ENCODE peak calls at places on chromosomes 12 and 14, in five cellular contexts. One of them, this sample, is unnamed. For H3K4me1, the result is how much of the 10 kb centered on the place peaks cover.

GRCh38 chr14:91339076-91339475 is 78.5 kb downstream of the CCDC88C start:
- DNase-seq in endothelial cell of umbilical vein: no peak
- DNase-seq in fibroblast of lung: no peak
- DNase-seq in H1: no peak
- DNase-seq in MM.1S: no peak
- DNase-seq in this sample: no peak

GRCh38 chr12:104498211-104498801 is 41.6 kb downstream of the CHST11 start:
- DNase-seq in endothelial cell of umbilical vein: no peak
- DNase-seq in fibroblast of lung: peak
- DNase-seq in H1: no peak
- DNase-seq in MM.1S: no peak
- DNase-seq in this sample: peak

GRCh38 chr14:67440513-67440912 is 28.5 kb upstream of the PLEK2 start:
- DNase-seq in endothelial cell of umbilical vein: no peak
- DNase-seq in fibroblast of lung: no peak
- DNase-seq in H1: no peak
- DNase-seq in MM.1S: no peak
- DNase-seq in this sample: no peak

GRCh38 chr14:20679907-20680306 is 4.5 kb upstream of the RNASE4 start:
- DNase-seq in endothelial cell of umbilical vein: peak
- DNase-seq in fibroblast of lung: no peak
- DNase-seq in H1: no peak
- DNase-seq in MM.1S: peak
- DNase-seq in this sample: no peak

GRCh38 chr12:47767197-47767724 is 5.8 kb upstream of the SLC48A1 start:
- DNase-seq in endothelial cell of umbilical vein: peak
- DNase-seq in fibroblast of lung: no peak
- DNase-seq in H1: no peak
- DNase-seq in MM.1S: peak
- DNase-seq in this sample: no peak

GRCh38 chr12:117045175-117045997 is 53.8 kb downstream of the TESC start:
- DNase-seq in endothelial cell of umbilical vein: no peak
- DNase-seq in fibroblast of lung: no peak
- DNase-seq in H1: no peak
- DNase-seq in MM.1S: no peak
- DNase-seq in this sample: no peak

GRCh38 chr12:50387487-50387886 is 8.9 kb downstream of the FAM186A start:
- DNase-seq in endothelial cell of umbilical vein: no peak
- DNase-seq in fibroblast of lung: no peak
- DNase-seq in H1: no peak
- DNase-seq in MM.1S: no peak
- DNase-seq in this sample: no peak

GRCh38 chr14:64763801-64764511 is 59.7 kb downstream of the PLEKHG3 start:
- DNase-seq in endothelial cell of umbilical vein: peak
- DNase-seq in fibroblast of lung: peak
- DNase-seq in H1: no peak
- DNase-seq in MM.1S: no peak
- DNase-seq in this sample: peak

GRCh38 chr12:75658826-75659823 is 147.7 kb upstream of the KRR1 start:
- DNase-seq in endothelial cell of umbilical vein: peak
- DNase-seq in fibroblast of lung: peak
- DNase-seq in H1: no peak
- DNase-seq in MM.1S: no peak
- DNase-seq in this sample: peak

GRCh38 chr14:75972729-75973480 is 8.9 kb downstream of the TGFB3 start:
- DNase-seq in endothelial cell of umbilical vein: no peak
- DNase-seq in fibroblast of lung: no peak
- DNase-seq in H1: no peak
- DNase-seq in MM.1S: no peak
- DNase-seq in this sample: no peak

GRCh38 chr12:89339531-89339930 is 12.8 kb downstream of the DUSP6 start:
- DNase-seq in endothelial cell of umbilical vein: no peak
- DNase-seq in fibroblast of lung: no peak
- DNase-seq in H1: no peak
- DNase-seq in MM.1S: no peak
- DNase-seq in this sample: no peak

GRCh38 chr12:96749978-96750377 is 157.1 kb upstream of the NEDD1 start:
- DNase-seq in endothelial cell of umbilical vein: no peak
- DNase-seq in fibroblast of lung: no peak
- DNase-seq in H1: peak
- DNase-seq in MM.1S: no peak
- DNase-seq in this sample: no peak

GRCh38 chr12:55019784-55020183 is at the start of gene NEUROD4:
- DNase-seq in endothelial cell of umbilical vein: peak
- DNase-seq in fibroblast of lung: peak
- DNase-seq in H1: peak
- DNase-seq in MM.1S: peak
- DNase-seq in this sample: peak

GRCh38 chr12:2688381-2688881 is 106.3 kb upstream of the FKBP4 start:
- DNase-seq in endothelial cell of umbilical vein: no peak
- DNase-seq in fibroblast of lung: no peak
- DNase-seq in H1: no peak
- DNase-seq in MM.1S: no peak
- DNase-seq in this sample: no peak

GRCh38 chr14:86057018-86057667 is 527.2 kb downstream of the FLRT2 start:
- DNase-seq in endothelial cell of umbilical vein: peak
- DNase-seq in fibroblast of lung: peak
- DNase-seq in H1: no peak
- DNase-seq in MM.1S: peak
- DNase-seq in this sample: no peak

GRCh38 chr14:102039157-102039556 is 47.7 kb downstream of the HSP90AA1 start:
- DNase-seq in endothelial cell of umbilical vein: no peak
- DNase-seq in fibroblast of lung: no peak
- DNase-seq in H1: no peak
- DNase-seq in MM.1S: no peak
- DNase-seq in this sample: no peak

GRCh38 chr12:68559246-68559645 is 51.5 kb upstream of the RAP1B start:
- DNase-seq in endothelial cell of umbilical vein: peak
- DNase-seq in fibroblast of lung: peak
- DNase-seq in H1: no peak
- DNase-seq in MM.1S: no peak
- DNase-seq in this sample: peak

GRCh38 chr12:5889381-5890047 is 55.5 kb downstream of the ANO2 start:
- DNase-seq in endothelial cell of umbilical vein: no peak
- DNase-seq in fibroblast of lung: no peak
- DNase-seq in H1: no peak
- DNase-seq in MM.1S: no peak
- DNase-seq in this sample: no peak

GRCh38 chr12:75705749-75706719 is 194.6 kb upstream of the KRR1 start:
- DNase-seq in endothelial cell of umbilical vein: peak
- DNase-seq in fibroblast of lung: peak
- DNase-seq in H1: no peak
- DNase-seq in MM.1S: no peak
- DNase-seq in this sample: peak

DNA sequence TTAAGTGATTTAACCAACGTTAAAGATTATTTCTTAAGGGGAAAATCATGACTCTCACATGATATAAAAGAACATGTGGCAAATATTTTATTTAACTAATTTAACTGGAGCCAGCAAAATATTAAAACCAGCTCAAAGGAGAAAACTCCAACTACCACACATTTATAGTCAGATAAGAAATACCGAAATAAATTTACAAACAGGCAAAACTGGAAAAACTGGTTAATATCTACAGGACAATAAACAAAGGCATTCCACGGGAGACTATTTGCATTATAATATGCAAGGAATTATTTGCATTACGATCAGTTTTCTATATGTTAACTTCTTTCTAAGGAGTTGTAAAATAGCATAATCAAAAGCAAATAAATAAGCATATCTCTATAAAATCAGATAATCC is 13.8 kb upstream of the BCL2L14 start:
- DNase-seq in endothelial cell of umbilical vein: no peak
- DNase-seq in fibroblast of lung: no peak
- DNase-seq in H1: no peak
- DNase-seq in MM.1S: no peak
- DNase-seq in this sample: no peak
- H3K9ac ChIP-seq in endothelial cell of umbilical vein: no peak
- H3K9ac ChIP-seq in fibroblast of lung: no peak
- H3K9ac ChIP-seq in H1: no peak
- H3K9ac ChIP-seq in MM.1S: no peak
- H3K9ac ChIP-seq in this sample: no peak

GRCh38 chr14:37791384-37792036 is 196.1 kb downstream of the TTC6 start:
- DNase-seq in endothelial cell of umbilical vein: no peak
- DNase-seq in fibroblast of lung: no peak
- DNase-seq in H1: no peak
- DNase-seq in MM.1S: no peak
- DNase-seq in this sample: no peak

GRCh38 chr14:37792124-37792523 is 196.7 kb downstream of the TTC6 start:
- DNase-seq in endothelial cell of umbilical vein: no peak
- DNase-seq in fibroblast of lung: no peak
- DNase-seq in H1: no peak
- DNase-seq in MM.1S: no peak
- DNase-seq in this sample: no peak

GRCh38 chr14:37787879-37788494 is 192.6 kb downstream of the TTC6 start:
- DNase-seq in endothelial cell of umbilical vein: no peak
- DNase-seq in fibroblast of lung: no peak
- DNase-seq in H1: no peak
- DNase-seq in MM.1S: no peak
- DNase-seq in this sample: no peak
- H3K4me1 ChIP-seq in endothelial cell of umbilical vein: under half
- H3K4me1 ChIP-seq in fibroblast of lung: under half
- H3K4me1 ChIP-seq in H1: under half
- H3K4me1 ChIP-seq in MM.1S: under half
- H3K4me1 ChIP-seq in this sample: under half

GRCh38 chr12:64571346-64571745 is 38.9 kb upstream of the RASSF3 start:
- DNase-seq in endothelial cell of umbilical vein: no peak
- DNase-seq in fibroblast of lung: no peak
- DNase-seq in H1: no peak
- DNase-seq in MM.1S: peak
- DNase-seq in this sample: no peak

GRCh38 chr12:64572241-64572640 is 38.1 kb upstream of the RASSF3 start:
- DNase-seq in endothelial cell of umbilical vein: no peak
- DNase-seq in fibroblast of lung: no peak
- DNase-seq in H1: no peak
- DNase-seq in MM.1S: no peak
- DNase-seq in this sample: no peak

GRCh38 chr12:64577046-64577445 is 33.2 kb upstream of the RASSF3 start:
- DNase-seq in endothelial cell of umbilical vein: no peak
- DNase-seq in fibroblast of lung: no peak
- DNase-seq in H1: no peak
- DNase-seq in MM.1S: no peak
- DNase-seq in this sample: no peak

GRCh38 chr12:64578556-64578955 is 31.7 kb upstream of the RASSF3 start:
- DNase-seq in endothelial cell of umbilical vein: no peak
- DNase-seq in fibroblast of lung: no peak
- DNase-seq in H1: no peak
- DNase-seq in MM.1S: no peak
- DNase-seq in this sample: no peak

DNA sequence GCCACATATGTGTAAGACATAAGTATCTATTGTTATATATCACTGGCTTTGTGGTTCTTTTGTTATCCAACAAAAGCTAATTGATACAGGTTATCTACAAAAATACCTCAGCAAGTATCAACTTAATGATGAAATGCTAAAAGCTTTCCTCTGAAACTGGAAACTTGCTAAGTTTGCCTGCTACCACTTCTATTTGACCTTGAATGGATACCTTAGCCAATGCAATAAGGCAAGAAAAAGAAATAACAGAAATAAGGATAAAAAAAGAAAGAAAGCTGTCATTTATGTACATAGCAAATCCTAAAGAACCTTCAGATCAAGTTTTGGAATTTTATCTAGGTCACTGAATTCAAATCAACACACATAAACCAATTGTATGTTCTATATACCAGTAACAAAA is 35.5 kb upstream of the RASSF3 start:
- DNase-seq in endothelial cell of umbilical vein: no peak
- DNase-seq in fibroblast of lung: no peak
- DNase-seq in H1: no peak
- DNase-seq in MM.1S: no peak
- DNase-seq in this sample: no peak
- TF ChIP-seq CTCF in endothelial cell of umbilical vein: no peak
- TF ChIP-seq CTCF in fibroblast of lung: no peak
- TF ChIP-seq CTCF in H1: no peak
- TF ChIP-seq CTCF in MM.1S: no peak
- TF ChIP-seq CTCF in this sample: no peak

DNA sequence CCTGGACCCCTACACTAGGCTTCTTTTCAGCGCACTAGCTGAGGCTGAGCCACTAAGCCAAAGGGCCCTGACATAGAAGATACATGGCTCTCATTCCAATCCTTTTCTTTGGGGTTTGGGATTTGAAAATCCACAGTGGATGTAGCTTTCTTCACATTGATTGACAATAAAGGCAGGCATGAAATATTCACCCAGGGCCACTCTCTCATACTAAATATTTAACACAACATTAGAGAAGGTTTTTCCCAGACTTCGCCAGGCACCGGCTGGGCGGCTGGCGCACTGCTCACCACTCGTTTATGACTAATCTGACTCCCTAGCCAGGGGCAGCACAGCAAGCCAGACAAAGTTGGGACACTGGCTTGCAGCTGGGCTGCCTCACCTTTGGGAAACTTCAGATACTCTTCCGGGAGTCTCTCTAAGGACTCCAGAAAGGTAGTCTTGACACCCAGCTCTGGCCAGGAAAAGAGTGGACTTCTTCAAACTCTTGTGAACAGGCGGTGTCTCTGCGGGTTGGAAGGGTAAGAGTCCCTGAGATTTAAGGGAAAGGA is 699 bp upstream of the HOXC11 start:
- DNase-seq in endothelial cell of umbilical vein: no peak
- DNase-seq in fibroblast of lung: no peak
- DNase-seq in H1: no peak
- DNase-seq in MM.1S: no peak
- DNase-seq in this sample: no peak
- H3K9ac ChIP-seq in endothelial cell of umbilical vein: no peak
- H3K9ac ChIP-seq in fibroblast of lung: no peak
- H3K9ac ChIP-seq in H1: no peak
- H3K9ac ChIP-seq in MM.1S: no peak
- H3K9ac ChIP-seq in this sample: no peak

DNA sequence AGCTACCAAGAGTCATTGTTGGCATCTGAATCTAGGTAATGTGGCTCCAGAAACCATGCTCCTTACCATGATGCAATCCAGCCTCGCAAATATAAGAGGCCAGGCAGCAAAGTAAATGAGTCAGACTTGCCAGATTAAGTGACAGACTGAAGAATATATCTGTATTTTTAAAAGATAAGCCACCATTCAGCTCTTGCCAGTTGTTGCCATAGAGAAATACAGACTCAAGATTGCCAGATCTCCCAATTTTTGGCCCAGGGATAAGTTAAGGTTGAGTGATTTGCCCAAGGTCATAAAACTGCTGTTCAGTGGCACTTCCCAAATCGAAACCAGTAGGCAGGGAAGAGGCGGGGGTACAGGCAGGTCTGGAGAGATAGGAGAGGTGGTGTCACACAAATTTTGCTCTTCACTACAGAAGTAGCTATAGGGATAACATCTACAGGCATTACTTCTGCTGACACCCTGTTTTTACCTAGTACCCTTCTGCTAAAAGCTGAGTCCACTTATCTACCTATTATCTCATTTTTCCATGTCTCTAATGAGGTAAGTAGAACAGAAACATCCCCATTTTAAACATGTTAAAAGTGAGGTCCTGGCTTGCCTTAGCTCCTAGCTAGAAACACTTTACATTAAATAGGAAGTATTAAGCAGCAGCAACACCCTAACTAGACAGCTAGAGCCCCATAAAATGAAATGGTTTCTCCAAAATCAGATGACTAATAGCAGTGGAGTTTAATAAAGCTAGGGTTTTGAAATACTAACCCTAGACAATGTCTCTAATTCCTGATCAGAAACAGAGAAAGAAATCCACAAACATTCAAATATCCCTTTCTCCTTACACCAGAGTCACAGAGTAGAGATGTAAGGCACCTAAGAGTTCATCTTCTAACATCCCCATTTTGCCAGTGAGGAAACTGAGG is 19.5 kb downstream of the DCAF5 start:
- DNase-seq in endothelial cell of umbilical vein: peak
- DNase-seq in fibroblast of lung: peak
- DNase-seq in H1: no peak
- DNase-seq in MM.1S: no peak
- DNase-seq in this sample: peak
- H3K4me1 ChIP-seq in endothelial cell of umbilical vein: under half
- H3K4me1 ChIP-seq in fibroblast of lung: under half
- H3K4me1 ChIP-seq in H1: under half
- H3K4me1 ChIP-seq in MM.1S: under half
- H3K4me1 ChIP-seq in this sample: under half